ENCODE peak calls at places on chromosomes 13 and 19, in eight cellular contexts. H is neural progenitor cell, U is suprapubic skin, D is bronchial epithelial cell, W is cardiac muscle cell, Q is lower leg skin, P is AG10803, G is A673. E is an unnamed sample.

GRCh38 chr13:67296511-67296910 is 66.4 kb upstream of the PCDH9 start:
- DNase-seq in H (no peak), U (no peak), D (peak; percentile 21), W (no peak), Q (no peak), P (peak; percentile 12), G (no peak), E (peak; percentile 6)

GRCh38 chr19:34428549-34429285 is 536 bp downstream of the UBA2 start:
- DNase-seq in H (peak; percentile 61), U (no peak), D (peak; percentile 15), W (peak; percentile 43), Q (peak; percentile 84), P (peak; percentile 50), G (peak; percentile 48), E (peak; percentile 26)

GRCh38 chr19:46786236-46787039 is 2.0 kb downstream of the SLC1A5 start:
- DNase-seq in H (peak; percentile 59), U (peak; percentile 83), D (peak; percentile 82), W (peak; percentile 32), Q (peak; percentile 96), P (peak; percentile 95), G (peak; percentile 85), E (peak; percentile 65)

GRCh38 chr13:113049981-113050380 is 55.6 kb upstream of the F7 start:
- DNase-seq in H (no peak), U (no peak), D (no peak), W (no peak), Q (peak; percentile 36), P (peak; percentile 25), G (no peak), E (no peak)

GRCh38 chr13:113049521-113049941 is 56.1 kb upstream of the F7 start:
- DNase-seq in H (no peak), U (no peak), D (no peak), W (no peak), Q (peak; percentile 83), P (peak; percentile 40), G (no peak), E (no peak)

GRCh38 chr19:47414469-47414868 is 4.9 kb downstream of the MEIS3 start:
- DNase-seq in H (peak; percentile 39), U (no peak), D (no peak), W (peak; percentile 23), Q (no peak), P (no peak), G (peak; percentile 23), E (no peak)

GRCh38 chr13:48318014-48318713 is 14.6 kb downstream of the RB1 start:
- DNase-seq in H (no peak), U (no peak), D (no peak), W (no peak), Q (peak; percentile 85), P (no peak), G (no peak), E (no peak)

GRCh38 chr19:38224014-38224862 is at the start of gene DPF1:
- DNase-seq in H (peak; percentile 93), U (no peak), D (peak; percentile 44), W (peak; percentile 92), Q (no peak), P (peak; percentile 48), G (peak; percentile 90), E (peak; percentile 55)

GRCh38 chr13:42855416-42855815 is 74.0 kb downstream of the FAM216B start:
- DNase-seq in H (no peak), U (no peak), D (no peak), W (no peak), Q (no peak), P (no peak), G (no peak), E (no peak)

GRCh38 chr13:56393549-56393948 is 747.2 kb upstream of the PRR20A start:
- DNase-seq in H (no peak), U (no peak), D (no peak), W (no peak), Q (no peak), P (no peak), G (no peak), E (no peak)

DNA sequence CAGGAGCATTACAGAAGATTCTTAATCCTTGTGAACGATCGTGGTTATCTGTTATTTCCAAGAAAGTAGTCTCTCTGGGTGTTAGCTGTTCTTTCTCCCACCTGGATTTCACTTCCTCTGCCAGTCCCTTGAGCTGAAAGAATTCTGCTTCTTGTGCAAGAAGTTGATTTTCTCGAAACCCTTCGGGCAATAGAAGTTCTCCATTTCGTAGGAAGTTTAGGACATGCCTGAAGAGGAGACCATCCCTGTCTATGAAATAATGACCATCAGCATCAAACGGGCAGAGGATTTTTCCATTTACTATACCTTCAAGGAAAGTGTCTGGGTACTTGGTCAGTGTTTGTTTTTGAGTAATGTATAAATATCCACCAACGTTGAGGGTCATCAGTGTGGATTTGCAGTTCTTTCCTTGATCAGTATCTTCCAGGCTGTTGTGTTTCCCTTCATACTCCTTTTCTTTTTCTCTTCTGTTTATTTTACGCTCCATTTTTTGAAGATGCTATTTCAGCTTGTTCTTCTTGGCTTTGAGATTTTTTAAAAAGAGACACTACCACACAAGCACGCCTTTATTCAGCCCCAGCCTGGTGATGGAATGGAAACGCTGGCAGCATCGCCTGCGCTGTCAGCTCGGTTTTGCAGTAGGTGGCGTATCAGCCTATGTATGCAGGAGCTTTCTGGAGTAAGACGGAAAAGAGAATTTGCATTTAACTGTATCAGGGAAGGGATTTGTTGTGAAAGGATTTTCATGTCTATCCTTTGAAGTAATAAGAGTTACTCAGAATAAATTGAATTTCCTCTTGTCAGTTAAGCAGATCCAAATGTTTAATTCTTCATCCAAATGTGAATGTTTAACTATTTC is 6.5 kb downstream of the KCTD4 start:
- DNase-seq in H (peak; percentile 49), U (no peak), D (no peak), W (no peak), Q (no peak), P (peak; percentile 46), G (peak; percentile 58), E (peak; percentile 80)
- TF ChIP-seq CTCF in H (peak; percentile 46), U (no peak), D (no peak), W (peak; percentile 73), Q (no peak), P (peak; percentile 56), G (peak; percentile 68), E (peak; percentile 80)

GRCh38 chr19:18234194-18234593 is 8.0 kb upstream of the PDE4C start:
- DNase-seq in H (no peak), U (no peak), D (no peak), W (no peak), Q (no peak), P (no peak), G (no peak), E (no peak)

GRCh38 chr19:18231775-18232174 is 5.5 kb upstream of the PDE4C start:
- DNase-seq in H (no peak), U (no peak), D (no peak), W (no peak), Q (no peak), P (no peak), G (peak; percentile 77), E (no peak)

GRCh38 chr19:18230941-18231734 is 4.9 kb upstream of the PDE4C start:
- DNase-seq in H (no peak), U (no peak), D (no peak), W (no peak), Q (no peak), P (no peak), G (no peak), E (peak; percentile 53)

GRCh38 chr19:18233224-18233825 is 7.1 kb upstream of the PDE4C start:
- DNase-seq in H (peak; percentile 96), U (no peak), D (peak; percentile 15), W (peak; percentile 89), Q (no peak), P (no peak), G (peak; percentile 72), E (peak; percentile 44)

DNA sequence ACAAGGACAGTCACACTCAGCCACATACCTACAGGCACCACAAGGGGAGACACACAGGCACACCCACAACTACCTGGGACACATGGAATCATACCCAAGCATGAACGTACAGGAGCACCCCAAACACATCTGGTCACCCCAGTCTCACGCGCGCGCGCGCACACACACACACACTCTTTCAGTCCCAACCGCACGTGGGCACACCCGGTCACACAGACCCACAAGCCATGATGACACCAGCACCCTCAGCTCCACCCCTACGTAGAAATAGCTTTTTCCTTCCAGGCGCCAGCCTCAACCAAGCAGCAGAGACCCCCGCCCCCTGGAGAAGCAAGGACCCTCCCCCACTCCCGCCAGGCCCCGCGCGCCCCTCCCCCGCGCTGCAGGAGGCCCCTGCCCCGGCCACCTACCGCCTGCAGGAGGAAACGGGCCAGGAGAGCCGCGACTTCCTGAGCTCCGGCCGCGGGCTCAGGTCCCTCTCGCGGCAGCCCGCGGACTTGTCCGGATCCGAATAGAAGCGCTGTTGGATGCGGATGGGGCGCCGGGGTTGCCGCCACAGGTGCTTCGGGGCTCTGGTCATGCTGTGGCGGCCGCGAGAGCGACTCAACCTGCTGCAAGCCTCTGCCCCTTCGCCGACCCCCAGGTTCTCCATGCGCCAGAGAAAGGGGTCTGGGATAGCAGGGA is 6.4 kb upstream of the PDE4C start:
- DNase-seq in H (no peak), U (no peak), D (no peak), W (peak; percentile 73), Q (no peak), P (no peak), G (no peak), E (no peak)
- H3K4me3 ChIP-seq in H (peak overlapping the region; percentile 37), U (no peak overlapping the region), D (no peak overlapping the region), W (peak overlapping the region; percentile 13), Q (no peak overlapping the region), P (no peak overlapping the region), G (no peak overlapping the region), E (no peak overlapping the region)

GRCh38 chr13:36207672-36208071 is 6.7 kb downstream of the SOHLH2 start:
- DNase-seq in H (no peak), U (no peak), D (no peak), W (no peak), Q (no peak), P (no peak), G (no peak), E (no peak)
- TF ChIP-seq CTCF in H (no peak), U (no peak), D (no peak), W (no peak), Q (no peak), P (no peak), G (peak; percentile 42), E (no peak)

GRCh38 chr13:95643814-95644598 is 500 bp downstream of the DZIP1 start:
- DNase-seq in H (peak; percentile 77), U (no peak), D (no peak), W (peak; percentile 58), Q (no peak), P (peak; percentile 36), G (peak; percentile 15), E (peak; percentile 39)

GRCh38 chr13:95644611-95645052 is at the start of gene DZIP1:
- DNase-seq in H (peak; percentile 94), U (peak; percentile 84), D (peak; percentile 32), W (peak; percentile 90), Q (peak; percentile 92), P (peak; percentile 81), G (peak; percentile 61), E (peak; percentile 89)

GRCh38 chr13:95641961-95642621 is 2.4 kb downstream of the DZIP1 start:
- DNase-seq in H (peak; percentile 80), U (no peak), D (no peak), W (peak; percentile 32), Q (no peak), P (peak; percentile 60), G (peak; percentile 12), E (peak; percentile 68)

GRCh38 chr13:95643009-95643408 is 1.5 kb downstream of the DZIP1 start:
- DNase-seq in H (peak; percentile 40), U (no peak), D (no peak), W (no peak), Q (no peak), P (no peak), G (no peak), E (no peak)

GRCh38 chr13:95643471-95643813 is 1.1 kb downstream of the DZIP1 start:
- DNase-seq in H (peak; percentile 53), U (no peak), D (no peak), W (peak; percentile 37), Q (no peak), P (peak; percentile 28), G (no peak), E (peak; percentile 63)
- H3K4me3 ChIP-seq in H (peak overlapping the region; percentile 59), U (peak overlapping the region; percentile 59), D (peak overlapping the region; percentile 43), W (peak overlapping the region; percentile 47), Q (no peak overlapping the region), P (peak overlapping the region; percentile 74), G (no peak overlapping the region), E (peak overlapping the region; percentile 77)

GRCh38 chr13:110345266-110345665 is 38.2 kb downstream of the COL4A2 start:
- DNase-seq in H (no peak), U (no peak), D (no peak), W (no peak), Q (peak; percentile 71), P (no peak), G (no peak), E (no peak)
- TF ChIP-seq CTCF in H (no peak), U (no peak), D (no peak), W (no peak), Q (no peak), P (no peak), G (no peak), E (no peak)